ENCODE peak calls at places on chromosomes 12 and 14, in four cellular contexts. Y, B, H and F are unnamed samples.
A peak's percentile ranks its signal among the peaks of the same experiment; 100 is the strongest.

GRCh38 chr12:84757978-84758377 is 154.6 kb downstream of the SLC6A15 start:
- DNase-seq in Y (no peak), B (no peak), H (no peak), F (no peak)

GRCh38 chr12:96197503-96198272 is 3.5 kb downstream of the ELK3 start:
- DNase-seq in Y (no peak), B (no peak), H (no peak), F (no peak)

GRCh38 chr12:55132816-55133215 is 6.6 kb downstream of the OR9K2 start:
- DNase-seq in Y (no peak), B (no peak), H (no peak), F (no peak)

GRCh38 chr12:42332301-42332894 is 6.4 kb downstream of the PPHLN1 start:
- DNase-seq in Y (no peak), B (no peak), H (no peak), F (no peak)

GRCh38 chr12:57672801-57673200 is 21.1 kb upstream of the OS9 start:
- DNase-seq in Y (no peak), B (no peak), H (no peak), F (no peak)

GRCh38 chr12:129607293-129607692 is 296.5 kb downstream of the TMEM132D start:
- DNase-seq in Y (no peak), B (no peak), H (no peak), F (no peak)

GRCh38 chr12:117045175-117045997 is 53.8 kb downstream of the TESC start:
- DNase-seq in Y (no peak), B (no peak), H (no peak), F (no peak)

GRCh38 chr12:44889162-44889561 is 13.0 kb upstream of the NELL2 start:
- DNase-seq in Y (no peak), B (no peak), H (no peak), F (no peak)

GRCh38 chr12:80491176-80491575 is 47.1 kb downstream of the PTPRQ start:
- DNase-seq in Y (no peak), B (no peak), H (no peak), F (no peak)

GRCh38 chr12:45434094-45434493 is 218.2 kb downstream of the ANO6 start:
- DNase-seq in Y (no peak), B (no peak), H (no peak), F (no peak)

GRCh38 chr12:88328056-88328455 is 185.9 kb downstream of the TMTC3 start:
- DNase-seq in Y (no peak), B (no peak), H (no peak), F (no peak)

GRCh38 chr12:113651662-113652061 is 180.0 kb upstream of the LHX5 start:
- DNase-seq in Y (no peak), B (no peak), H (no peak), F (no peak)
- H3K27ac ChIP-seq in Y (no peak overlapping the region), B (no peak overlapping the region), H (no peak overlapping the region), F (no peak overlapping the region)

GRCh38 chr12:60441577-60441976 is 845.7 kb downstream of the SLC16A7 start:
- DNase-seq in Y (no peak), B (no peak), H (no peak), F (no peak)
- TF ChIP-seq CTCF in Y (no peak), B (no peak), H (no peak), F (no peak)

GRCh38 chr12:111025301-111025700 is 104.9 kb upstream of the MYL2 start:
- DNase-seq in Y (no peak), B (no peak), H (no peak), F (no peak)
- H3K27me3 ChIP-seq in Y (no peaks in the 10 kb centered on the region), B (peaks cover 71% of the 10 kb centered on the region), H (no peaks in the 10 kb centered on the region), F (no peaks in the 10 kb centered on the region)

DNA sequence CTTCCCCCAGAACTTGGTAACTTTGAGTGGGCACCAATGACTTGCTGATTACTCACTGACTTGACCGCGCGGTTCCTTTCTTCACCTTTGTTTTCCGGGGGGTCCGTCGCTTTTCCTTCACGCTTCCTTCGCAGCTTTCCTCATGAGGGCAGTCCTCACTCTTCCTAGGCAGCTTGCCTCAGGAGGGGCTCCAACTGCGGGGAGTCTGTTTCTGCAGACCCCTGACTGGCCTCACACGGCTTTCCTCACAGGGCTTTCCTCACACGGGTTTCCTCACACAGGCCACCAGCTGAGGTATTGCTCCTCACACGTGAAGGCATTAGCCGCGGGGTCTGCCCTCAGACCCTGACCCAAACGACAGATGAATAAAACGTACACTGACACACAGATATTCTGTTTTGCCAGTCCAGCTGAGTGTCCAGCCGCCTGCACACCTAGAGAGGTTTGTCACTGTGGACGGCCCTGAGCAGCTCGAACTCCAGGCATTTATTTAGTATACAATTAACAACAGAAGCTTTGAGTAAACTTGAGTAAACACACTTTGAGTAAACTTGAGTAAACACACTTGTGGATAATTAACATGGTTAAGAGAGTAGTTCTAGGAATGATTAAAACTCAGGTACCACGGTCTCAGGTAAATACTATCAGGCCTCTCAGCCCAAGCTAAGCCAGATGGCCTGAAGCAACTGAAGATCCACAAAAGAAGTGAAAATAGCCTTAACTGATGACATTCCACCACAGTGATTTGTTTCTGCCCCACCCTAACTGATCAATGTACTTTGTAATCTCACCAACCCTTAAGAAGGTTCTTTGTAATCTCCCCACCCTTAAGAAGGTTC is 16.1 kb upstream of the LYZ start:
- DNase-seq in Y (no peak), B (no peak), H (no peak), F (no peak)
- H3K27ac ChIP-seq in Y (no peak overlapping the region), B (no peak overlapping the region), H (peak overlapping the region; percentile 81), F (no peak overlapping the region)

DNA sequence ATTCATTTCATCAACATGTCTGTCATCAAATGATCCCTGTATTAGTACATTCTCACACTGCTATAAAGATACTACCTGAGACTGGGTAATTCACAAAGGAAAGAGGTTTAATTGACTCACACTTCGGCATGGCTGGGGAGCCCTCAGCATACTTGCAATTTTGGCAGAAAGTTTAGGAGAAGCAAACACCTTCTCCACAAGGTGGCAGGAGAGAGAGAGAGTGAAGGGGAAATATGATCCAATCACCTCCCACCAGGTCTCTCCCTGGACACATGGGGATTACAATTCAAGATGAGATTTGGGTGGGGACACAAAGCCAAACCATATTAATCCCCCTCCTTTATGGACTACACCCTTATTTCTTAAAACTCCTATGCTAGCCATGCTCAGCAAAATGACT is 932.2 kb downstream of the FLRT2 start:
- DNase-seq in Y (no peak), B (no peak), H (no peak), F (no peak)
- TF ChIP-seq CTCF in Y (peak; percentile 7), B (no peak), H (peak; percentile 58), F (no peak)